ENCODE peak calls at places on chromosomes 12 and 14, in nine cellular contexts. Y is glutamatergic neuron, F is choroid plexus epithelial cell, R is activated B cell treated with CpG ODN at 0.5 μM for 24 hours, L is HFFc6, U is breast epithelium, W is AG04450, J is ascending aorta, K is fibroblast of the aortic adventitia. Z is an unnamed sample.

GRCh38 chr14:27148143-27148542 is 550.3 kb upstream of the NOVA1 start:
- DNase-seq in U (no peak), J (no peak), F (no peak), L (no peak), Y (no peak), W (no peak), K (no peak), R (no peak), Z (no peak)

GRCh38 chr12:2268478-2269286 is 215.9 kb downstream of the CACNA1C start:
- DNase-seq in R (no peak), W (no peak), Y (no peak), U (peak; percentile 43), K (peak; percentile 95), J (no peak), F (peak; percentile 76), L (peak; percentile 91), Z (no peak)

GRCh38 chr14:70640938-70641547 is 673 bp upstream of the TTC9 start:
- DNase-seq in U (no peak), F (peak; percentile 32), Y (peak; percentile 50), L (no peak), R (peak; percentile 51), W (peak; percentile 18), J (no peak), K (peak; percentile 11), Z (no peak)

GRCh38 chr14:29802211-29802610 is 125.4 kb downstream of the PRKD1 start:
- DNase-seq in Y (no peak), K (no peak), W (no peak), U (no peak), R (no peak), L (no peak), F (no peak), J (no peak), Z (no peak)

GRCh38 chr14:21846227-21846885 is 172.7 kb upstream of the OR4E1 start:
- DNase-seq in J (no peak), W (no peak), U (no peak), Y (peak; percentile 78), K (no peak), R (peak; percentile 18), L (no peak), F (peak; percentile 20), Z (no peak)

GRCh38 chr12:53211476-53212381 is 4.7 kb upstream of the ITGB7 start:
- DNase-seq in K (no peak), Y (peak; percentile 62), U (no peak), R (no peak), L (no peak), F (no peak), W (no peak), J (no peak), Z (no peak)

GRCh38 chr12:91356405-91356804 is 173.8 kb upstream of the DCN start:
- DNase-seq in F (peak; percentile 23), L (no peak), Y (no peak), K (no peak), R (no peak), J (no peak), U (no peak), W (no peak), Z (no peak)

GRCh38 chr12:31203261-31203660 is 122.7 kb downstream of the SINHCAF start:
- DNase-seq in L (no peak), K (no peak), R (no peak), W (no peak), J (no peak), F (no peak), Y (no peak), U (no peak), Z (no peak)

GRCh38 chr12:45730842-45731336 is 1.4 kb downstream of the ARID2 start:
- DNase-seq in F (peak; percentile 50), J (no peak), W (no peak), Y (no peak), K (peak; percentile 47), U (no peak), L (no peak), R (no peak), Z (no peak)

GRCh38 chr14:34794941-34795340 is 80.2 kb downstream of the BAZ1A start:
- DNase-seq in L (peak; percentile 5), J (no peak), Y (no peak), W (no peak), U (no peak), F (no peak), R (no peak), K (no peak), Z (no peak)

GRCh38 chr12:98973395-98973794 is 328.3 kb downstream of the APAF1 start:
- DNase-seq in R (no peak), W (no peak), L (no peak), J (no peak), Y (no peak), U (no peak), F (peak; percentile 6), K (peak; percentile 31), Z (no peak)

GRCh38 chr12:43113153-43113552 is 438.9 kb downstream of the ADAMTS20 start:
- DNase-seq in U (no peak), J (no peak), L (no peak), R (no peak), W (no peak), Y (no peak), F (peak; percentile 56), K (peak; percentile 68), Z (no peak)
- TF ChIP-seq CTCF in U (no peak), J (no peak), L (no peak), R (no peak), W (peak; percentile 35), Y (no peak), F (peak; percentile 48), K (peak; percentile 51), Z (peak; percentile 7)

GRCh38 chr12:57240926-57241555 is 9.9 kb downstream of the STAC3 start:
- DNase-seq in F (no peak), U (no peak), R (no peak), K (no peak), J (no peak), Y (peak; percentile 79), L (peak; percentile 28), W (no peak), Z (no peak)

GRCh38 chr12:57238854-57239554 is 9.5 kb downstream of the SHMT2 start:
- DNase-seq in U (peak; percentile 83), W (peak; percentile 72), F (peak; percentile 88), L (peak; percentile 74), Y (peak; percentile 92), J (no peak), K (peak; percentile 86), R (peak; percentile 96), Z (no peak)

GRCh38 chr12:57241556-57242310 is 9.3 kb downstream of the STAC3 start:
- DNase-seq in K (no peak), J (no peak), U (no peak), Y (peak; percentile 66), L (no peak), W (no peak), R (no peak), F (no peak), Z (no peak)

GRCh38 chr12:57239587-57240068 is 10.1 kb downstream of the SHMT2 start:
- DNase-seq in R (no peak), F (no peak), L (no peak), W (no peak), U (no peak), J (no peak), K (no peak), Y (no peak), Z (no peak)

DNA sequence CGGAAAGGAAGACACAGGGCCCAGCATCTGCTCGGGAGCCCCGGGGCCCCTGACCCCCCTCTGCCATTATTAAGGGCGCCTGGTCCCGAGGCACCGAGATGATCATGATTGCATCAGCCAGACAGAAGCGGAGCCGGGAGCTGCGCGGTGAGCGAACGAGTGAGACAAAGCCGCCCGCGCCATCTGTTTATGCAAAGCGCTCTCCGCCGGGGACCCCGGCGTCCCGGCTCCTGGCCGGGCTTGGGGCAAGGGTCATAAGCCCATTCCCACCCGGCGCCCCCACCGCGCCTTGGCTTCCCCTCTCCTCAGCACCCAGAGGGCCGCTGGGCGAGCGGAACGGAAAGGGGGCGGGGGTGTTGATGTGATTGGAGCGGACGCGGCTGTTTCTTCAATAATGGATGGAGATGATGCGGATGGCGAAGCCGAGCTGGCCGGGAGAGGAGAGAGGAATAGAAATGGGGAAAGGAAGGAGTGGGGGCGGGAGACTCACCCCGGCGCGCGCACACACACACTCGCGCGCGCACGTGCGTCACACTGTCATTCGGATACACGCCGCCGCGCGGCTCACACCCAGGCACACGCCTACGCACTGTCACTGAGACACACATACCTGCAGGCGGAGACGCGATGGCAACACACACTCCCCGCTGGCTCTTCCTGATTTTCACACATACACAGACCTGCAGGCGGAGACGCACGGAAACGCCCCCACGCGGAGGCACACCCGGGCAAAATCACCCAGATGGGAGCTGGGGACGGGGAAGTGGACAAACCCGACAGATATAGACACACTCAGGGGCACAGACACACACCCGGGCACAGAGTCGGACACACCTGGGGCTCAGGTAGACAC is 10.7 kb downstream of the STAC3 start:
- DNase-seq in Y (peak; percentile 72), L (peak; percentile 39), W (no peak), R (peak; percentile 71), J (no peak), K (peak; percentile 60), F (peak; percentile 53), U (no peak), Z (no peak)
- TF ChIP-seq CTCF in Y (no peak), L (no peak), W (peak; percentile 1), R (no peak), J (no peak), K (peak; percentile 10), F (no peak), U (no peak), Z (peak; percentile 7)

DNA sequence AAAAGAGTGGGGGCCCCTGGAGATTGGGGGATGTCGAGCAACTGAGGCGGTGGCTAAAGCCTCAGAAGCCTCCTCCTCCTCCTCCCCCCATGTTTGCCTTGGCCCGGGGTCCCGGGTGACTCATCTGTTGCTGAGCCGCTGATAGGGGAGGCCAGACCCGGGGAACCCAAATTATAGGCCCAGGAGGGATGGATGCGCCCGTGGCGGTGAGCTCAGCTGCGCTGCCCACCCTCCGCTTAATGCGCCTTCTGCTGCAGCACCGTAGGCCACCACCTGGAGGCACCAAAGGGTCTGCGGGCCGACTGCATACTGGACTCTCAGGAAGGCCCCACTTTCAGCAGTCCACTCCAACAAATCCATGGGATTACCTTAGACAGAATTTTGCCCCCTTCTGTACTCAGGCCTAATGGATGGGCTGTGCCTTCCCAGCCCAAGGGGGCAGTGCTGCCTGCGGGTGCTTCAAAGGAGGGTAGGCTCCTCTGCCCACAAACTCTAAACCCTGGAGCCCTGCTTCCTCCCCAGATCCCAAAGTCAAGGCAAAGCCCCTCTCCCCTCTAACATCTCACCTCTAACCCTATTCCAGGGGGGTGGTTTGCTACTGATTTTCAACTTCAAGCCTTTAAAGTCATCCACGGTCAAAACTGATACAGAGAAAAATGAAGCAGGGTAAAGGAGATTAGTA is 2.6 kb upstream of the WNT10B start:
- DNase-seq in L (peak; percentile 33), F (peak; percentile 73), W (no peak), K (peak; percentile 87), Y (peak; percentile 87), J (no peak), U (no peak), R (no peak), Z (no peak)
- TF ChIP-seq CTCF in L (peak; percentile 80), F (peak; percentile 84), W (peak; percentile 69), K (peak; percentile 89), Y (peak; percentile 84), J (peak; percentile 43), U (no peak), R (no peak), Z (peak; percentile 78)

DNA sequence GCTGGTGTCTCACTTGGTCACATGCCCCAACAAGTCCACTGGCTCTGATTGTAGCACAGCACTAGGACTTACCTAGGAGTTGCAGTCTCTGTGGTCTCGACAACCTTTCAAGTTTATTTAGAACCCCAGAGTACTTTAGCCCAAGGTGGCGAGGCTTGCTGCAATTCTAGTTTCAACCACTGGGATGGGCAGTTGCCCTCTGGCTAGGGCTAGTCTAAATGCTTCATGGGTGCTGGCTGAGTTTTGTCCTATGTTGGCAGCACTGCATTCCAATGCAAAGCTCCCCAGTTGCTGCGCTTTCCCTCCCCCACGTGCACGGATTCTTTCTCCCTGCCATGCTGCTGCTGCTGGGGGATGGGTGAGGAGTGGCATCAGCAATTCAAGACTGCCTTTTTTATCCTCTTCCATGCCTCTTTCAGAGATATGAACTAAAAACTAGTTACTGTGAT is 207.9 kb downstream of the SYNE2 start:
- DNase-seq in U (no peak), K (no peak), J (no peak), L (no peak), F (peak; percentile 48), W (no peak), R (no peak), Y (peak; percentile 41), Z (no peak)
- TF ChIP-seq CTCF in U (no peak), K (peak; percentile 50), J (peak; percentile 11), L (peak; percentile 81), F (peak; percentile 69), W (peak; percentile 50), R (no peak), Y (peak; percentile 64), Z (peak; percentile 79)

Z was measured in GM12864.